ENCODE peak calls at places on chromosomes 7 and 10, in six cellular contexts. J is lower lobe of right lung, G is lung, O is Panc1, T is dorsolateral prefrontal cortex, B is colonic mucosa. Y is an unnamed sample.

GRCh38 chr10:117664288-117664687 is 121.7 kb downstream of the EMX2 start:
- DNase-seq in T (no peak), B (no peak), O (no peak), J (no peak), G (no peak), Y (no peak)

GRCh38 chr7:55309040-55309991 is 55.8 kb upstream of the LANCL2 start:
- DNase-seq in T (no peak), J (peak), B (no peak), O (no peak), G (no peak), Y (no peak)

GRCh38 chr10:96906864-96907263 is 74.8 kb downstream of the LCOR start:
- DNase-seq in B (no peak), O (no peak), J (no peak), T (no peak), G (no peak), Y (no peak)

GRCh38 chr10:116053910-116054309 is 219.1 kb downstream of the GFRA1 start:
- DNase-seq in T (no peak), O (no peak), J (no peak), G (no peak), B (no peak), Y (no peak)

GRCh38 chr10:125866421-125867029 is 14.6 kb downstream of the DHX32 start:
- DNase-seq in G (no peak), O (no peak), B (no peak), T (no peak), J (no peak), Y (no peak)

GRCh38 chr7:42745357-42746022 is 166.4 kb downstream of the C7orf25 start:
- DNase-seq in T (no peak), O (peak), G (no peak), J (no peak), B (peak), Y (peak)

GRCh38 chr7:39749177-39749576 is 125.8 kb downstream of the RALA start:
- DNase-seq in J (no peak), O (no peak), T (no peak), B (no peak), G (no peak), Y (no peak)

GRCh38 chr7:76397409-76398183 is 11.9 kb downstream of the SSC4D start:
- DNase-seq in T (peak), B (peak), J (peak), O (no peak), G (peak), Y (peak)

GRCh38 chr10:33046792-33047191 is 88.8 kb upstream of the ITGB1 start:
- DNase-seq in J (no peak), T (no peak), G (no peak), O (no peak), B (no peak), Y (no peak)

GRCh38 chr10:93816123-93816747 is 58.5 kb downstream of the LGI1 start:
- DNase-seq in O (no peak), T (peak), J (peak), B (peak), G (peak), Y (peak)

GRCh38 chr10:93813507-93814465 is 56.0 kb downstream of the LGI1 start:
- DNase-seq in G (peak), T (peak), J (peak), O (no peak), B (peak), Y (no peak)

GRCh38 chr10:93812664-93813338 is 55.1 kb downstream of the LGI1 start:
- DNase-seq in J (no peak), T (no peak), G (no peak), O (no peak), B (no peak), Y (no peak)

GRCh38 chr10:93818086-93818485 is 60.4 kb downstream of the LGI1 start:
- DNase-seq in T (no peak), O (no peak), B (no peak), J (no peak), G (no peak), Y (no peak)

GRCh38 chr10:93815304-93816091 is 57.8 kb downstream of the LGI1 start:
- DNase-seq in T (no peak), B (no peak), O (no peak), G (no peak), J (no peak), Y (no peak)
- H3K27ac ChIP-seq in T (no peak), B (no peak), O (no peak), G (no peak), J (no peak), Y (no peak)

GRCh38 chr7:3065724-3066143 is 22.1 kb upstream of the CARD11 start:
- DNase-seq in G (no peak), O (peak), T (no peak), J (peak), B (peak), Y (no peak)
- TF ChIP-seq CTCF in G (peak), O (peak), T (peak), J (peak), B (peak), Y (no peak)

DNA sequence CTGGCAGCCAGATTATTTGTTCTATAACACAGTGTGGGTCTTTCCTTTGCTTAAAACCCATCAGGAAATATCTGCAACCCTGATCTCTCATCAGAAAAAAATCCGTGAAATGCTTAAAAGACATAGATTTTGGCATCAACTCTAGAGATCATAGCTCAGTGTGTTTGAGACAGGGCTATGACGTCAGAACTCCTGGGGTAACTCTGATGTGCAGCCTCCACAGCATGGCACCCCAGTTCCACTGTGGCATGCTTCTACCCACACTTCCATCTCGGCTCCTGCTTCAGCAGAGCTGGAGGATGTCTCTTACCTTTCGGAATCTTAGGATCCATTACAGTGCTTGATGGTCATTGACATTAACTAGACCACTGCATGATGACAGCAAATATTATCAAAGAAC is 205.7 kb downstream of the LHFPL3 start:
- DNase-seq in J (no peak), G (no peak), O (no peak), B (no peak), T (no peak), Y (no peak)
- H3K27ac ChIP-seq in J (no peak), G (no peak), O (no peak), B (no peak), T (no peak), Y (no peak)

DNA sequence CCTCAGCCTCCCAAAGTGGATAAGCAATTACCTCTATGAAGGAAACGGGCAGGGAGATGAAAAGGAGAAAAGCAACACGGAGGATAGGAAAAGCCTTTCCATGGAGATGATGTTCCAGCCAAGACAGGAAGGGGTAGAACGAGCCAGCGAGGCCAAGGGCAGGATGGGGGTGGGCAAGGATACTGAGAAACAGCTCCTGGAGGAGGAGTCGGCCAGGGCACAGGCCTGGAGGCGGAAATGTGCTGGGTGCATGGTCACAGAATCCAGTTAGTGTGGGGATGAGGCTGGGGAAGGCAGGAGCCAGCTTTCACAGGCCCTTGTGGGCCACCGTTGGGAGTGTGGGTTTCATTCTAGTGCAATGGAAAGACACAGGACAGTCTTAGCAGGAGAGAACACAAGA is 162.6 kb downstream of the JAZF1 start:
- DNase-seq in J (no peak), T (no peak), G (no peak), B (no peak), O (no peak), Y (no peak)
- TF ChIP-seq CTCF in J (no peak), T (no peak), G (no peak), B (no peak), O (no peak), Y (no peak)

GRCh38 chr10:5508161-5508604 is 8.8 kb upstream of the CALML5 start:
- DNase-seq in T (peak), G (no peak), B (no peak), O (no peak), J (no peak), Y (no peak)
- H3K27ac ChIP-seq in T (no peak), G (no peak), B (no peak), O (no peak), J (no peak), Y (no peak)

DNA sequence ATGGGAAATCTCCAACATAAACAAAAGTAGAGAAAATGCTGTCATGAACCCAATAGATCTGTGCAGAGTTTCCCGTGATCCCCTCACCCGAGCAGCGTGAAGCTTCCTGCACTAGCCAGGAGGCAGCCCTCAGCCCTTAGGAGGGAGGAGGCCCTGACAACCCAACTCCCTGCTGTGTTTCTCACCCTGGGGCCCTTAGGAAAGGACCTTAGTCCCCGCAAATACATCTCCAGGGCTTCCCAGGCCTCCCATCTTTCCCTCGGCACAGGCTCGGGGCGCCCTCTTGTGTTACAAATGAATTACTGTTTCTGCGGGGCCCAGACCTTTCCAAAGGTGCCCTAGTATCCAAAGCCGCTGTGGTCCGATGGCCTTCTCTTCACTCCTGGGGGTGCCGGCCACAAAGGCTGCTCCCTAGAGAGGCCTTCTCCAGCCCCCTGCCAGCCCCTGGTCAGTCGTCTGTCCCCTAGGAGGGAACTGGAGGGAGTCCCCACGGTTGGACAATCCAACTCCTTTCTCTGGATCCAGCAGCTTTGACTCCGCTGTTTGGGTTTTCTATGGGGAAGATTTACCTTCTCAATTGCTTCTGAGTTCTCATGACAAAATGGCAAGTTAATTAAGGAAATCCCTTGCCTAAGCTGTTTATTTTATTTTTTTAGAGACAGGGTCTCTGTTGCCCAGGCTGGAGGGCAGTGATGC is 49.9 kb upstream of the SH2B2 start:
- DNase-seq in B (peak), G (peak), J (no peak), O (peak), T (peak), Y (peak)
- TF ChIP-seq CTCF in B (peak), G (peak), J (peak), O (peak), T (peak), Y (peak)